ENCODE peak calls at places on chromosomes 7 and 10, in five cellular contexts. K, Z, D, N and C are unnamed samples.

GRCh38 chr10:95375418-95375817 is 84.6 kb upstream of the PDLIM1 start:
- DNase-seq in D (no peak), K (no peak), N (no peak), Z (no peak), C (no peak)

GRCh38 chr7:18846765-18847215 is 270.6 kb downstream of the TWIST1 start:
- DNase-seq in D (no peak), Z (no peak), N (peak), K (no peak), C (no peak)

GRCh38 chr7:93461350-93461749 is 113.2 kb downstream of the CALCR start:
- DNase-seq in K (no peak), D (no peak), Z (no peak), N (no peak), C (no peak)

GRCh38 chr7:158248816-158249215 is 338.8 kb downstream of the PTPRN2 start:
- DNase-seq in K (no peak), Z (no peak), D (no peak), N (no peak), C (no peak)

GRCh38 chr10:86962136-86962980 is 4.0 kb downstream of the SNCG start:
- DNase-seq in Z (no peak), K (no peak), N (no peak), D (no peak), C (no peak)

GRCh38 chr7:7639847-7640220 is 718 bp upstream of the UMAD1 start:
- DNase-seq in K (peak), Z (no peak), N (peak), D (peak), C (no peak)

GRCh38 chr10:96511044-96511945 is 2.4 kb downstream of the TLL2 start:
- DNase-seq in D (peak), N (peak), Z (no peak), K (no peak), C (no peak)

GRCh38 chr10:112827091-112827490 is 123.0 kb upstream of the TCF7L2 start:
- DNase-seq in K (no peak), N (no peak), D (no peak), Z (no peak), C (no peak)

GRCh38 chr7:28408974-28409715 is 3.2 kb upstream of the CREB5 start:
- DNase-seq in N (peak), Z (peak), K (peak), D (peak), C (peak)

GRCh38 chr7:76201732-76202665 is at the start of gene SRRM3:
- DNase-seq in D (peak), N (peak), K (peak), Z (peak), C (peak)

GRCh38 chr7:17532861-17533404 is 234.5 kb downstream of the AHR start:
- DNase-seq in K (no peak), N (peak), Z (peak), D (no peak), C (no peak)

GRCh38 chr7:87581723-87582122 is 19.0 kb downstream of the ABCB1 start:
- DNase-seq in D (no peak), Z (no peak), N (no peak), K (no peak), C (no peak)

GRCh38 chr10:5291501-5292195 is 73.1 kb upstream of the UCN3 start:
- DNase-seq in D (peak), K (peak), N (peak), Z (peak), C (no peak)

GRCh38 chr10:60944159-60944909 is at the start of gene RHOBTB1:
- DNase-seq in K (no peak), N (peak), Z (no peak), D (peak), C (peak)

GRCh38 chr7:101911800-101912705 is 94.6 kb downstream of the CUX1 start:
- DNase-seq in N (no peak), K (no peak), D (peak), Z (peak), C (no peak)

GRCh38 chr10:59877191-59877671 is 29.1 kb downstream of the CCDC6 start:
- DNase-seq in N (peak), D (no peak), K (no peak), Z (no peak), C (no peak)

GRCh38 chr7:116698396-116698795 is 26.4 kb downstream of the MET start:
- DNase-seq in D (no peak), N (no peak), K (no peak), Z (no peak), C (no peak)

GRCh38 chr10:125269716-125270115 is 109.4 kb upstream of the CTBP2 start:
- DNase-seq in K (no peak), D (no peak), Z (no peak), N (no peak), C (no peak)

GRCh38 chr10:27252267-27253000 is 11.8 kb upstream of the ACBD5 start:
- DNase-seq in D (no peak), Z (no peak), K (peak), N (peak), C (no peak)

GRCh38 chr7:105154084-105154483 is 140.1 kb downstream of the KMT2E start:
- DNase-seq in D (no peak), Z (no peak), K (no peak), N (no peak), C (no peak)

GRCh38 chr10:79106251-79106650 is 37.5 kb downstream of the ZMIZ1 start:
- DNase-seq in Z (no peak), N (no peak), D (no peak), K (no peak), C (no peak)

GRCh38 chr10:78927257-78927995 is 141.3 kb upstream of the ZMIZ1 start:
- DNase-seq in N (no peak), K (no peak), Z (no peak), D (no peak), C (no peak)